ENCODE peak calls at places on chromosomes 5 and 9, in ten cellular contexts. N, T, H, C, Z, W, Q, D, R and E are unnamed samples.

GRCh38 chr5:179147991-179148702 is 88.0 kb downstream of the ZNF354C start:
- DNase-seq in W (no peak), H (no peak), C (peak), R (no peak), T (no peak), N (no peak), Q (no peak), Z (no peak), D (no peak), E (no peak)

GRCh38 chr9:134483361-134484184 is 157.3 kb downstream of the RXRA start:
- DNase-seq in D (no peak), T (no peak), Z (no peak), H (no peak), R (no peak), C (peak), Q (no peak), W (no peak), N (no peak), E (no peak)

GRCh38 chr5:11903614-11904269 is 504 bp downstream of the CTNND2 start:
- DNase-seq in N (peak), W (peak), T (peak), C (no peak), D (peak), R (peak), Z (peak), Q (peak), H (no peak), E (no peak)

GRCh38 chr9:129320575-129321311 is 142.7 kb upstream of the IER5L start:
- DNase-seq in Q (no peak), T (peak), R (peak), W (peak), H (peak), N (peak), Z (peak), D (peak), C (peak), E (no peak)

GRCh38 chr5:31213676-31214638 is 20.5 kb downstream of the CDH6 start:
- DNase-seq in C (no peak), R (peak), Q (no peak), D (no peak), H (no peak), W (no peak), T (no peak), Z (no peak), N (no peak), E (no peak)

GRCh38 chr5:90000351-90000750 is 409.2 kb downstream of the CETN3 start:
- DNase-seq in R (no peak), W (no peak), N (no peak), T (peak), C (no peak), Q (no peak), Z (peak), D (no peak), H (no peak), E (no peak)

GRCh38 chr9:115944166-115944948 is 209.2 kb upstream of the PAPPA start:
- DNase-seq in Z (no peak), R (no peak), W (peak), N (peak), H (peak), D (no peak), T (peak), C (peak), Q (peak), E (peak)

GRCh38 chr9:71962328-71962727 is 50.9 kb downstream of the C9orf85 start:
- DNase-seq in Z (no peak), W (no peak), H (no peak), Q (no peak), T (no peak), R (no peak), C (no peak), N (no peak), D (no peak), E (no peak)

GRCh38 chr9:126509718-126510117 is 104.0 kb upstream of the LMX1B start:
- DNase-seq in T (no peak), N (no peak), R (no peak), W (no peak), D (no peak), Q (no peak), H (no peak), C (no peak), Z (no peak), E (no peak)

GRCh38 chr9:34985311-34985899 is 4.1 kb upstream of the DNAJB5 start:
- DNase-seq in W (peak), Z (peak), Q (peak), D (peak), R (peak), N (peak), T (peak), C (no peak), H (peak), E (peak)

GRCh38 chr9:113511856-113512761 is 48.6 kb downstream of the RGS3 start:
- DNase-seq in W (no peak), N (no peak), Q (peak), C (no peak), Z (no peak), D (no peak), T (peak), R (no peak), H (peak), E (no peak)

GRCh38 chr9:79975471-79976316 is 403.9 kb downstream of the TLE4 start:
- DNase-seq in H (no peak), T (no peak), W (peak), R (no peak), N (no peak), C (peak), D (no peak), Q (no peak), Z (no peak), E (no peak)

GRCh38 chr5:123093279-123094226 is 4.5 kb downstream of the PRDM6 start:
- DNase-seq in Z (peak), C (no peak), D (no peak), T (no peak), H (no peak), Q (no peak), R (no peak), N (no peak), W (no peak), E (no peak)

GRCh38 chr9:134058716-134059115 is 9.1 kb downstream of the BRD3 start:
- DNase-seq in N (no peak), R (no peak), Q (peak), C (peak), D (peak), Z (no peak), H (peak), T (no peak), W (no peak), E (no peak)

GRCh38 chr9:3224931-3225330 is 300.9 kb downstream of the RFX3 start:
- DNase-seq in N (peak), H (no peak), Q (no peak), R (no peak), Z (no peak), D (no peak), C (no peak), T (no peak), W (peak), E (no peak)

GRCh38 chr5:176593273-176593869 is 16.6 kb downstream of the GPRIN1 start:
- DNase-seq in R (no peak), H (no peak), W (no peak), Z (no peak), C (no peak), N (no peak), D (no peak), Q (no peak), T (no peak), E (no peak)

GRCh38 chr9:98584059-98584458 is 124.7 kb downstream of the GABBR2 start:
- DNase-seq in Z (peak), C (no peak), H (no peak), N (no peak), R (no peak), D (no peak), T (peak), W (no peak), Q (no peak), E (no peak)

GRCh38 chr5:16784843-16785791 is 151.0 kb downstream of the MYO10 start:
- DNase-seq in H (no peak), T (peak), R (no peak), C (peak), Z (no peak), N (no peak), W (peak), D (no peak), Q (no peak), E (no peak)

GRCh38 chr9:134487066-134487710 is 154.4 kb upstream of the COL5A1 start:
- DNase-seq in N (no peak), W (no peak), R (no peak), Q (no peak), Z (no peak), D (no peak), T (no peak), H (no peak), C (no peak), E (no peak)

GRCh38 chr5:178431063-178431776 is 159.0 kb downstream of the COL23A1 start:
- DNase-seq in Z (peak), Q (no peak), W (no peak), C (no peak), R (no peak), N (no peak), H (no peak), T (no peak), D (no peak), E (no peak)

GRCh38 chr5:117680421-117680820 is 1105.8 kb upstream of the SEMA6A start:
- DNase-seq in Q (no peak), T (no peak), Z (no peak), N (no peak), C (no peak), H (peak), W (no peak), D (no peak), R (no peak), E (peak)

GRCh38 chr9:91761362-91761761 is 188.7 kb downstream of the ROR2 start:
- DNase-seq in Q (no peak), D (no peak), Z (peak), W (no peak), H (no peak), T (no peak), R (no peak), C (no peak), N (no peak), E (no peak)

GRCh38 chr5:10334830-10335229 is 18.7 kb upstream of the MARCHF6 start:
- DNase-seq in D (no peak), W (no peak), N (no peak), Q (no peak), T (no peak), Z (peak), H (no peak), R (no peak), C (no peak), E (no peak)

GRCh38 chr9:134054891-134055811 is 12.7 kb downstream of the BRD3 start:
- DNase-seq in R (no peak), H (no peak), Z (peak), C (peak), N (no peak), Q (no peak), T (no peak), W (no peak), D (peak), E (no peak)

GRCh38 chr5:157528036-157528632 is 47.4 kb downstream of the ADAM19 start:
- DNase-seq in T (no peak), Q (no peak), W (no peak), H (no peak), R (no peak), C (no peak), N (no peak), Z (peak), D (no peak), E (no peak)

GRCh38 chr9:116942593-116943061 is 255.5 kb downstream of the TRIM32 start:
- DNase-seq in Q (no peak), C (no peak), Z (no peak), D (no peak), T (peak), W (no peak), N (no peak), R (no peak), H (no peak), E (no peak)